ENCODE peak calls at places on chromosome 15, in six cellular contexts. R is Panc1, Q is MCF 10A, E is thoracic aorta, F is cardiac muscle cell, W is mammary epithelial cell. I is an unnamed sample.

GRCh38 chr15:66570842-66571241 is 5.0 kb upstream of the LCTL start:
- DNase-seq in R (no peak), Q (no peak), E (no peak), F (no peak), W (no peak), I (no peak)

GRCh38 chr15:66481107-66481856 is 16.3 kb downstream of the SNAPC5 start:
- DNase-seq in R (no peak), Q (no peak), E (no peak), F (no peak), W (peak), I (no peak)

GRCh38 chr15:68183886-68184285 is 21.2 kb downstream of the CALML4 start:
- DNase-seq in R (no peak), Q (peak), E (no peak), F (no peak), W (peak), I (no peak)

GRCh38 chr15:42707068-42707467 is 29.9 kb downstream of the CDAN1 start:
- DNase-seq in R (peak), Q (peak), E (no peak), F (no peak), W (peak), I (no peak)

GRCh38 chr15:40772014-40772413 is 2.2 kb downstream of the C15orf62 start:
- DNase-seq in R (no peak), Q (no peak), E (no peak), F (no peak), W (no peak), I (no peak)

GRCh38 chr15:66891776-66892175 is 173.6 kb upstream of the SMAD3 start:
- DNase-seq in R (no peak), Q (no peak), E (no peak), F (no peak), W (no peak), I (no peak)

GRCh38 chr15:32787949-32788348 is 70.1 kb downstream of the GREM1 start:
- DNase-seq in R (no peak), Q (no peak), E (no peak), F (no peak), W (no peak), I (no peak)

GRCh38 chr15:65517866-65518207 is 348 bp upstream of the DPP8 start:
- DNase-seq in R (no peak), Q (no peak), E (no peak), F (no peak), W (no peak), I (no peak)

GRCh38 chr15:86591994-86592746 is 512.5 kb downstream of the AGBL1 start:
- DNase-seq in R (no peak), Q (peak), E (no peak), F (no peak), W (no peak), I (no peak)

GRCh38 chr15:32818758-32819405 is 101.1 kb downstream of the GREM1 start:
- DNase-seq in R (no peak), Q (no peak), E (no peak), F (no peak), W (no peak), I (no peak)

GRCh38 chr15:64651573-64652260 is 123.7 kb downstream of the RBPMS2 start:
- DNase-seq in R (no peak), Q (peak), E (no peak), F (no peak), W (peak), I (no peak)

GRCh38 chr15:90619468-90619867 is 89.7 kb downstream of the CRTC3 start:
- DNase-seq in R (no peak), Q (no peak), E (no peak), F (no peak), W (no peak), I (no peak)

GRCh38 chr15:65869954-65870871 is 922 bp downstream of the RAB11A start:
- DNase-seq in R (no peak), Q (peak), E (no peak), F (peak), W (peak), I (no peak)

GRCh38 chr15:58057559-58057958 is 8.0 kb downstream of the ALDH1A2 start:
- DNase-seq in R (no peak), Q (peak), E (no peak), F (no peak), W (peak), I (no peak)

GRCh38 chr15:63985221-63986184 is 60.8 kb downstream of the DAPK2 start:
- DNase-seq in R (no peak), Q (no peak), E (peak), F (peak), W (no peak), I (no peak)

GRCh38 chr15:37098468-37099320 is 1.7 kb downstream of the MEIS2 start:
- DNase-seq in R (no peak), Q (peak), E (no peak), F (no peak), W (peak), I (no peak)

GRCh38 chr15:63872759-63873510 is 39.2 kb upstream of the HERC1 start:
- DNase-seq in R (no peak), Q (no peak), E (no peak), F (no peak), W (no peak), I (no peak)

GRCh38 chr15:92328207-92328606 is 65.5 kb upstream of the ST8SIA2 start:
- DNase-seq in R (no peak), Q (no peak), E (no peak), F (no peak), W (no peak), I (no peak)

GRCh38 chr15:91124155-91124554 is 24.1 kb downstream of the SV2B start:
- DNase-seq in R (no peak), Q (no peak), E (no peak), F (no peak), W (no peak), I (no peak)

GRCh38 chr15:62391565-62392262 is 226.6 kb upstream of the C2CD4B start:
- DNase-seq in R (no peak), Q (peak), E (no peak), F (peak), W (peak), I (peak)

GRCh38 chr15:70089692-70089971 is 8.1 kb downstream of the TLE3 start:
- DNase-seq in R (no peak), Q (no peak), E (no peak), F (no peak), W (no peak), I (peak)

GRCh38 chr15:100867476-100867875 is 12.2 kb upstream of the ALDH1A3 start:
- DNase-seq in R (no peak), Q (no peak), E (no peak), F (no peak), W (no peak), I (no peak)

GRCh38 chr15:92902020-92902419 is 1.9 kb downstream of the CHD2 start:
- DNase-seq in R (no peak), Q (peak), E (no peak), F (no peak), W (no peak), I (no peak)

GRCh38 chr15:28022181-28022580 is 76.9 kb downstream of the OCA2 start:
- DNase-seq in R (no peak), Q (no peak), E (no peak), F (no peak), W (no peak), I (no peak)

GRCh38 chr15:90316139-90316538 is 35.9 kb upstream of the ZNF774 start:
- DNase-seq in R (no peak), Q (no peak), E (no peak), F (no peak), W (no peak), I (no peak)

GRCh38 chr15:69718445-69718844 is 265.8 kb downstream of the RPLP1 start:
- DNase-seq in R (no peak), Q (no peak), E (no peak), F (no peak), W (no peak), I (no peak)

GRCh38 chr15:85865070-85865684 is 70.5 kb upstream of the KLHL25 start:
- DNase-seq in R (peak), Q (peak), E (no peak), F (peak), W (no peak), I (no peak)

GRCh38 chr15:95733931-95734330 is 596.6 kb upstream of the NR2F2 start:
- DNase-seq in R (no peak), Q (no peak), E (no peak), F (no peak), W (no peak), I (no peak)

GRCh38 chr15:53212785-53213184 is 422.6 kb upstream of the ONECUT1 start:
- DNase-seq in R (no peak), Q (no peak), E (no peak), F (no peak), W (no peak), I (no peak)

GRCh38 chr15:99253381-99254090 is 2.3 kb downstream of the LRRC28 start:
- DNase-seq in R (no peak), Q (no peak), E (no peak), F (no peak), W (peak), I (no peak)

GRCh38 chr15:62900071-62900812 is 142.3 kb upstream of the TPM1 start:
- DNase-seq in R (no peak), Q (peak), E (no peak), F (no peak), W (peak), I (no peak)

GRCh38 chr15:48893311-48893710 is 15.4 kb downstream of the EID1 start:
- DNase-seq in R (no peak), Q (no peak), E (no peak), F (no peak), W (no peak), I (no peak)

GRCh38 chr15:46365612-46366011 is 730.8 kb downstream of the SQOR start:
- DNase-seq in R (no peak), Q (no peak), E (peak), F (no peak), W (no peak), I (no peak)

GRCh38 chr15:90064931-90065681 is 37.2 kb downstream of the IDH2 start:
- DNase-seq in R (no peak), Q (no peak), E (no peak), F (peak), W (no peak), I (no peak)

GRCh38 chr15:59372352-59373211 is at the start of gene MYO1E:
- DNase-seq in R (peak), Q (peak), E (peak), F (peak), W (peak), I (peak)

GRCh38 chr15:95853350-95853749 is 477.1 kb upstream of the NR2F2 start:
- DNase-seq in R (no peak), Q (no peak), E (no peak), F (no peak), W (no peak), I (no peak)

GRCh38 chr15:91922701-91923279 is 69.3 kb downstream of the SLCO3A1 start:
- DNase-seq in R (no peak), Q (no peak), E (no peak), F (no peak), W (no peak), I (no peak)

GRCh38 chr15:64251121-64251520 is 88.3 kb upstream of the PPIB start:
- DNase-seq in R (no peak), Q (no peak), E (no peak), F (no peak), W (no peak), I (no peak)

GRCh38 chr15:83077487-83078230 is 10.6 kb upstream of the BTBD1 start:
- DNase-seq in R (no peak), Q (no peak), E (no peak), F (no peak), W (no peak), I (no peak)

GRCh38 chr15:71701808-71702207 is 108.5 kb upstream of the NR2E3 start:
- DNase-seq in R (no peak), Q (no peak), E (no peak), F (no peak), W (no peak), I (no peak)

DNA sequence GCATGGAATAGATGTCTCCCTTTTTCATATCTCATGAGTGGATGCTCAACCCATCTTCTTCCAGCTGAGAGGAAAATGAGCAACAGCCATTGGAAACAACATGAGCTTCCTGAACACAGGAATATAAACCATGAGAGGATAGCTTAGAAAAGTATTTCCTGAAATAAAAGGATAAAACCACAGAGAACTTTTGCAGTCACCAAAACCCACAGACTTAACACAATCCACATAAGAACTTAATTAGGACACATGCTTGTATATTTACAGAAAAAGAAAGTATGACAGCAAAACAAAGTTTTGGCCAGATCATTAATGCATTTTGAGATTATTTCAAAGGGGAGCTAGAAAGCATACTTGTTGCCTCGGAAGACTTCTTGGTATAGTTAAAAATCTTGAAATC is 180.5 kb upstream of the RASGRP1 start:
- DNase-seq in R (no peak), Q (no peak), E (no peak), F (no peak), W (no peak), I (no peak)
- TF ChIP-seq CTCF in R (no peak), Q (no peak), E (no peak), F (no peak), W (no peak), I (no peak)

GRCh38 chr15:74958320-74958907 is 1.8 kb upstream of the RPP25 start:
- DNase-seq in R (no peak), Q (no peak), E (peak), F (peak), W (no peak), I (no peak)
- TF ChIP-seq CTCF in R (no peak), Q (no peak), E (peak), F (peak), W (no peak), I (peak)

GRCh38 chr15:77605582-77605981 is 27.1 kb downstream of the LINGO1 start:
- DNase-seq in R (no peak), Q (no peak), E (no peak), F (no peak), W (no peak), I (no peak)
- TF ChIP-seq CTCF in R (no peak), Q (no peak), E (no peak), F (no peak), W (no peak), I (no peak)

GRCh38 chr15:88913017-88913849 is at the start of gene MFGE8:
- DNase-seq in R (no peak), Q (peak), E (no peak), F (peak), W (peak), I (no peak)
- TF ChIP-seq CTCF in R (no peak), Q (no peak), E (no peak), F (peak), W (no peak), I (peak)

DNA sequence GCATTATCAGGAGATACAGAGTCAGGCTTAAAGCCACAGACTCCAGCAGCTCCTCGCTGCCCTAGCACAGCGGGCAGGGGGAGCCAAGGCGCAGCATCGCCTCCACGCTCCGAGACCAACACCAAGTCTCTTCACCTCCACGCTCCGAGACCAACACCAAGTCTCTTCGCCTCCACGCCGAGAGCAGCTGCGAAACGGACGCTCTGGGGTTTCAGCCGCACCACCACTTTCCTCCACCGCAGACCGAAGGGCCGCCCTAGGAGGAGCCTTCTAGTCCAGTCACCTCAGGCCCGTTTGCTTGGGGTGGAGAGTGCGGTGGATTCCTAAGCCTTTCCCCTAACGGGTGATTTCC is 678 bp downstream of the DMXL2 start:
- DNase-seq in R (no peak), Q (peak), E (peak), F (peak), W (peak), I (peak)
- TF ChIP-seq CTCF in R (peak), Q (peak), E (no peak), F (peak), W (no peak), I (peak)

DNA sequence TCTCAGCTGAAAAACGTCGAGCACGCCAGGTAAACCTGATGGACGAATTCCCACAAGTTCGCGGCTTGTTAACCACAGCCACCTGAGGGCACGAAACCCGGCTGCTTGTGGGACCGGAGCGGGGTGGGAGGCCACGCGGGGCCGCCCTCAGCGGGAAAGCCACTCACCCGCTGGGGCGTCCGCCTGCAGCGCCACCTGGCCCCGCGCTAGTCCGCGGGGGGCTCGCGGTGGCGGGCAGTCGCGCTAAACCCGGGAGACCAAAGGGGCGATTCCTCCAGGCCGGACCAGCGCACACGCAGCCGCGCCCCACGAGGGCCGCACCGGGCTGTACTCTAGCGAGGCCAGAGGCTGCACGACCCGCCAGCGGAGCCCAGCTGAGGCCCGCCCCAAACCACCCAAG is 15.7 kb upstream of the CFAP161 start:
- DNase-seq in R (no peak), Q (no peak), E (no peak), F (no peak), W (no peak), I (no peak)
- TF ChIP-seq CTCF in R (no peak), Q (no peak), E (no peak), F (no peak), W (no peak), I (no peak)

I was measured in chondrocyte.